ENCODE peak calls at places on chromosomes 12 and 14, in eight cellular contexts. A is testis, W is gastrocnemius medialis, F is lower leg skin, L is adrenal gland, E is NB4, T is uterus, V is A549. J is an unnamed sample.

GRCh38 chr12:52212701-52213540 is 20.1 kb upstream of the KRT7 start:
- DNase-seq in L (no peak), E (no peak), A (no peak), F (no peak), W (peak; percentile 7), T (no peak), V (no peak), J (peak; percentile 33)

GRCh38 chr14:47917344-47917954 is 242.0 kb upstream of the MDGA2 start:
- DNase-seq in A (peak; percentile 52), W (no peak), L (peak; percentile 52), T (no peak), V (peak; percentile 3), E (peak; percentile 38), F (no peak), J (no peak)

GRCh38 chr14:76551906-76552305 is 176.0 kb downstream of the ESRRB start:
- DNase-seq in L (no peak), T (no peak), A (no peak), F (no peak), E (no peak), V (no peak), W (no peak), J (no peak)

GRCh38 chr14:101960225-101960624 is 4.1 kb upstream of the DYNC1H1 start:
- DNase-seq in W (no peak), T (no peak), L (peak; percentile 41), E (peak; percentile 53), F (no peak), V (no peak), A (no peak), J (no peak)

GRCh38 chr12:14628771-14629170 is 61.1 kb upstream of the PLBD1 start:
- DNase-seq in L (no peak), A (no peak), T (no peak), W (no peak), E (no peak), F (no peak), V (no peak), J (no peak)

GRCh38 chr14:23294734-23295561 is 7.7 kb downstream of the PPP1R3E start:
- DNase-seq in W (no peak), E (peak; percentile 66), A (peak; percentile 58), T (peak; percentile 40), V (peak; percentile 55), L (peak; percentile 64), F (no peak), J (peak; percentile 75)

GRCh38 chr12:118061011-118061875 is at the start of gene WSB2:
- DNase-seq in L (peak; percentile 81), W (peak; percentile 67), V (peak; percentile 49), A (peak; percentile 85), E (peak; percentile 59), F (peak; percentile 72), T (peak; percentile 80), J (peak; percentile 85)

GRCh38 chr12:124683725-124684124 is 116.3 kb upstream of the NCOR2 start:
- DNase-seq in T (no peak), E (no peak), A (no peak), V (no peak), L (no peak), W (no peak), F (no peak), J (no peak)

GRCh38 chr12:65948320-65949008 is 124.2 kb downstream of the HMGA2 start:
- DNase-seq in T (peak; percentile 81), A (peak; percentile 66), W (peak; percentile 19), L (peak; percentile 80), F (peak; percentile 73), V (peak; percentile 63), E (no peak), J (no peak)

DNA sequence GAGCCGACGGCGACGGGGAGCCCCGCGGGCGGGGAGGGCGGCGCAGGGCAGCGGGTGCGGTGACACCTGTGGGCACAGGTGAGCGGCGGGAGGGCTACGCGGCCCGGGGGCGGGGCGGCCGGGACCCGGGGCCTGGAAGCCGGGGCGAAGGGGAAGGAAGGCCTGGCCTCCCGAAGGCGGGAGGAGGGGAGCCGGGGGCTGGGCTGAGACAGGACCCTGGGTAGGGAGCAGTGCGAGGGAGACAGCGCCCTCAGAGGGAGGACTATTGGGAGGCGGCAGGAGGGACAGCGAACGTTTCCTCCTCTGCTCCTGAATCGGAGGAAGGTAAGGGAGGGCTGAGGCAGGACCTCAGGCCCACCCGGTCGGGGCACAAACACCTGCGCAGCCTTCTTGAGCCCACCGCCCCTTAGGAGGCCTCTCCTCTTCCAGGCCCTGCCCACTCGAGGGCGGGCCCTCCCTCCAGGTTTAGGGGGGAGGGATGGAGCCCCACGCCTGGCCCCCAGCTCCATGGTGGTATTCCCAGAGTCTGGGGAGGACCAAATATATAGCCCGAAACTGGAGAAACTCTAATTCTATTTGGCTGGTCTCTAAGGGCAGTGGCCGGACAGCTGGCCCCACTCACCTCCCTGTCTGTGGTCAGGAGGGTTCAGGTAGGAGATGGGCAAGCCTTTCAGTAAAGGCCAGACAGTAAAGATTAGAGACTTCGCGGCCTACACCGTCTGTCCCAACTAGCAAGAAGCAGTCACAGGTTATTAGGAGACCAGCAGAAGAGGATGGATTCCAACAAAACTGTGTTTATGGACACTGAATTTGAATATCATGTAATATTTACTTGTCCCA is 509 bp downstream of the PLEKHG6 start:
- DNase-seq in L (no peak), T (no peak), V (no peak), F (no peak), A (no peak), E (no peak), W (no peak), J (peak; percentile 63)
- TF ChIP-seq CTCF in L (no peak), T (no peak), V (no peak), F (no peak), A (no peak), E (no peak), W (no peak), J (no peak)

DNA sequence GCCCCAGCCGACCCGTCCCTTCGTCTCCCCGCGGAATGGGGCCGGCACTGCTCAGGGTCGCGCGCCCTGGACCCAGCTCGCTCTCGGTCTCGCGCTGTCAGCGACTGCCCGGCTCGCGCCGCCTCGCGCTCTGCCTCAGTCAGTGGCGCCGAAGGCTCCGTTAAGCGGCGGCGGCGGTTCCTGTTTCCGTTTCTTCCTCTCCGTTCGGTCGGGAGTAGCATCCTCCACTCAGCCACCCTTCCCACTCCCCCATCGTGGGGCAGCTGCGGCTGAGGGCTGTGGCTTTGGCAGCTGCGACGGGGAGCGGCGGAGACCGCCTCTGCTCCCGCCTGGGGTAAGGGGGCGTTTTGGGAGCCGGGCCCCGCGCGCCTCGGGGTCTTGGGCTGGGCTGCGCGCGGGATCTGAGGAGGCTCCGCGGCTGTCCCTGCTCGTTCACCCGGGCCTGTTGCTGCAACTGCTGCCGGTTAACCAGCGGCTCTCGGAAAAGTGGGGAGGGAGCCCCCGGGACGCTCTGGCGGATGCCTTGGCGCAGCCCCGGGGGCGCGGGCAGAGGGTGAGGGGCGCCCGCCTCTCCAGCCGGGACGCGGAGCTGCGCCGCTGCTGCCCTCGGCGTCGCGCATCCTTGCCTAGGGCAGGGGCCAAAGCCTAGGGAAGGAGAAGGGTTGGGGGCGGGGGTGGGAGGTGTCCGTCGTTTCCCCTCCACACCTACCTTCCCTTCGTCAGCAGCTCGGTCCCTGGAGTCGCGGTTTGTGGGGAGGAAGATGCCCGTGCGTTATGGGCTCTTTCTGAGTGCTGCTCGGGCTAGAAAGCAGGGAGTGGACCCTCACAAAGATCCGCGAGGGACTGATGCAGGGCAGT is 580 bp downstream of the FUT8 start:
- DNase-seq in F (peak; percentile 56), V (peak; percentile 77), W (no peak), L (peak; percentile 76), T (peak; percentile 49), E (peak; percentile 83), A (peak; percentile 48), J (peak; percentile 60)
- TF ChIP-seq POLR2A in F (no peak), V (no peak), W (no peak), L (no peak), T (no peak), E (no peak), A (no peak), J (no peak)

DNA sequence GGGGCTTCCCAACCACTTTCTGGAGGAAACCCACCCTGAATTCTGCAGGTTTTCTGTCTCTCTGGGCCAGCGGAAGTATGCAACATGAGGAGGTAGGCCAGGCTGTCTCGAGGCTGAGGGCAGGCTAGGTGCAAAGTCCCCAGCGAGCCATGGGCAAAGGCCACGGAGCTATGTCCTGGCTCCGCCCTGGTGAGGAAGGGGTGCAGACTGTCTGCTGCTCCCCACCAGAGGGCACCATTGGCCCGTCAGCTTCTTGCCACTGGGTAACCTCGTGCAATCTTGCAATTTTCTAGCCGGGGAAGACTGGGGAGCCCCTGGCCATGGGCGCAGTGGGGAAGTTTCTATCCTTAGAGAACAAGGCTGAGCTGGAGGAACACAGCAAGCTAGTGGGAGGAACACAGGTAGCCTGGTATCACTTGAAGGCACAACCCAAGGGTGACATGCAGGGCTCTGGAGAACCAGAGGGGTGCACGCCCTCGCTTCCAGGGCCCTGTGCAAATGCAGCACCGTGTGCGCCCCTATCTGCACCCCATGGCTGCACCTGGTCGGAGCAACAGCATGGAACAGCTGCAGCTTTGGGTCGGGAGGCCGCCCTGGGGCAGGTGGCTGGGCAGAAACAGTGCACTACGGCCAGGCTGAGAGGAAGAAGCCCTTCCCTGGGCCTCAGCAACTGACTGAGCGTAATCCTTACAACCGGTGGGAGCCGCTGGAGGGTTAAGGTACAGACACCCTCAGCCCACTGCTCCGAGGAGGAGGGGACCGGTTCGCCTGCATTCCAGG is 27.6 kb upstream of the RPLP0 start:
- DNase-seq in V (peak; percentile 88), W (peak; percentile 87), L (peak; percentile 93), A (peak; percentile 84), E (peak; percentile 93), F (peak; percentile 81), T (peak; percentile 88), J (peak; percentile 77)
- H3K4me3 ChIP-seq in V (no peak overlapping the region), W (peak overlapping the region; percentile 6), L (no peak overlapping the region), A (no peak overlapping the region), E (no peak overlapping the region), F (no peak overlapping the region), T (no peak overlapping the region), J (peak overlapping the region; percentile 31)

GRCh38 chr12:24534632-24535031 is 414.3 kb downstream of the BCAT1 start:
- DNase-seq in F (no peak), E (no peak), L (no peak), V (no peak), T (no peak), A (no peak), W (peak; percentile 14), J (no peak)
- TF ChIP-seq CTCF in F (no peak), E (no peak), L (no peak), V (no peak), T (no peak), A (no peak), W (no peak), J (no peak)

GRCh38 chr12:103903979-103904378 is 26.2 kb upstream of the HSP90B1 start:
- DNase-seq in L (no peak), W (no peak), T (no peak), F (no peak), V (no peak), E (no peak), A (no peak), J (no peak)

GRCh38 chr12:103905730-103906349 is 24.4 kb upstream of the HSP90B1 start:
- DNase-seq in W (no peak), A (no peak), E (no peak), F (no peak), L (no peak), V (no peak), T (no peak), J (no peak)

GRCh38 chr12:103901518-103902173 is 28.6 kb upstream of the HSP90B1 start:
- DNase-seq in A (no peak), V (no peak), W (no peak), F (no peak), E (no peak), T (no peak), L (no peak), J (no peak)
- TF ChIP-seq POLR2A in A (no peak), V (no peak), W (no peak), F (no peak), E (no peak), T (no peak), L (no peak), J (no peak)

J was measured in Peyer's patch.